ENCODE peak calls at places on chromosomes 5 and 9, in four cellular contexts. U is IMR-90, T is HCT116, Z is K562. S is an unnamed sample.

GRCh38 chr5:30856242-30856641 is 337.2 kb upstream of the CDH6 start:
- DNase-seq in T (no peak), Z (no peak), U (no peak), S (no peak)

GRCh38 chr5:175520321-175520720 is 42.0 kb downstream of the SFXN1 start:
- DNase-seq in U (no peak), Z (no peak), T (no peak), S (no peak)

GRCh38 chr5:31664566-31664965 is 25.6 kb downstream of the PDZD2 start:
- DNase-seq in Z (peak; percentile 52), U (peak; percentile 3), T (peak; percentile 56), S (peak; percentile 55)

GRCh38 chr9:19920401-19920800 is 131.6 kb upstream of the SLC24A2 start:
- DNase-seq in T (no peak), U (no peak), Z (no peak), S (no peak)

GRCh38 chr9:79447760-79448159 is 124.0 kb upstream of the TLE4 start:
- DNase-seq in Z (no peak), U (no peak), T (no peak), S (no peak)

GRCh38 chr9:93525476-93525875 is 50.9 kb upstream of the PHF2 start:
- DNase-seq in U (no peak), T (no peak), Z (peak; percentile 35), S (no peak)

GRCh38 chr5:94218374-94218773 is 400.0 kb downstream of the KIAA0825 start:
- DNase-seq in Z (no peak), T (no peak), U (peak; percentile 86), S (peak; percentile 21)

GRCh38 chr5:107532182-107532878 is 138.4 kb downstream of the EFNA5 start:
- DNase-seq in U (no peak), T (no peak), Z (no peak), S (no peak)

GRCh38 chr5:109880907-109881685 is 191.4 kb downstream of the MAN2A1 start:
- DNase-seq in Z (no peak), U (peak; percentile 15), T (no peak), S (no peak)

GRCh38 chr9:134670042-134670525 is 28.5 kb downstream of the COL5A1 start:
- DNase-seq in Z (no peak), T (no peak), U (peak; percentile 94), S (no peak)

GRCh38 chr5:91378683-91379601 is 4.2 kb downstream of the ARRDC3 start:
- DNase-seq in Z (no peak), U (no peak), T (no peak), S (no peak)

GRCh38 chr9:109989296-109989695 is 209.3 kb downstream of the PALM2AKAP2 start:
- DNase-seq in Z (no peak), T (no peak), U (peak; percentile 26), S (no peak)

GRCh38 chr5:96300986-96301385 is 132.1 kb downstream of the PCSK1 start:
- DNase-seq in T (no peak), Z (no peak), U (no peak), S (no peak)

GRCh38 chr5:73640861-73641320 is 14.9 kb downstream of the ARHGEF28 start:
- DNase-seq in T (no peak), Z (no peak), U (peak; percentile 33), S (no peak)

GRCh38 chr9:107358867-107359440 is 75.9 kb downstream of the RAD23B start:
- DNase-seq in T (no peak), Z (no peak), U (no peak), S (no peak)

GRCh38 chr5:177096162-177097015 is 9.7 kb downstream of the FGFR4 start:
- DNase-seq in Z (no peak), T (no peak), U (no peak), S (no peak)

GRCh38 chr5:673140-673836 is 19.9 kb downstream of the TPPP start:
- DNase-seq in U (no peak), T (no peak), Z (no peak), S (no peak)

GRCh38 chr5:63923914-63924313 is 38.3 kb downstream of the HTR1A start:
- DNase-seq in T (no peak), Z (no peak), U (no peak), S (no peak)

GRCh38 chr9:33416996-33417395 is 14.6 kb upstream of the AQP7 start:
- DNase-seq in U (no peak), T (no peak), Z (no peak), S (no peak)

GRCh38 chr9:112831281-112831851 is 59.3 kb downstream of the SLC46A2 start:
- DNase-seq in T (no peak), Z (no peak), U (no peak), S (no peak)

GRCh38 chr5:78699565-78700143 is 51.1 kb upstream of the LHFPL2 start:
- DNase-seq in Z (no peak), U (peak; percentile 97), T (peak; percentile 99), S (peak; percentile 64)

GRCh38 chr9:93120846-93121315 is 13.2 kb downstream of the NINJ1 start:
- DNase-seq in U (no peak), T (no peak), Z (no peak), S (no peak)

GRCh38 chr5:58786035-58786434 is 203.2 kb downstream of the RAB3C start:
- DNase-seq in T (no peak), U (no peak), Z (no peak), S (no peak)

GRCh38 chr5:54718647-54719046 is 201.1 kb downstream of the SNX18 start:
- DNase-seq in T (no peak), Z (no peak), U (no peak), S (no peak)

GRCh38 chr5:152125806-152126205 is 201.2 kb upstream of the GLRA1 start:
- DNase-seq in Z (no peak), T (no peak), U (no peak), S (no peak)

GRCh38 chr9:131530546-131530929 is 525 bp downstream of the UCK1 start:
- DNase-seq in U (peak; percentile 15), T (no peak), Z (peak; percentile 82), S (peak; percentile 24)

GRCh38 chr5:174355208-174355612 is 309.7 kb downstream of the NSG2 start:
- DNase-seq in U (peak; percentile 66), Z (no peak), T (no peak), S (no peak)

GRCh38 chr5:98927242-98927987 is 1.4 kb downstream of the CHD1 start:
- DNase-seq in T (no peak), U (peak; percentile 77), Z (peak; percentile 15), S (no peak)

GRCh38 chr9:95171001-95171400 is 146.5 kb downstream of the FANCC start:
- DNase-seq in Z (no peak), T (no peak), U (peak; percentile 67), S (no peak)

GRCh38 chr5:143453722-143454121 is 50.2 kb upstream of the NR3C1 start:
- DNase-seq in T (no peak), Z (no peak), U (no peak), S (no peak)

GRCh38 chr5:126723643-126724042 is 53.3 kb upstream of the LMNB1 start:
- DNase-seq in T (no peak), U (no peak), Z (no peak), S (no peak)

GRCh38 chr9:26169684-26170083 is 491.4 kb upstream of the TUSC1 start:
- DNase-seq in U (peak; percentile 13), Z (no peak), T (no peak), S (no peak)

GRCh38 chr5:151293624-151294023 is 9.9 kb downstream of the SLC36A3 start:
- DNase-seq in U (no peak), Z (no peak), T (no peak), S (no peak)

GRCh38 chr9:129812385-129812784 is 9.4 kb downstream of the TOR1B start:
- DNase-seq in Z (no peak), U (no peak), T (no peak), S (no peak)

GRCh38 chr9:15246688-15247087 is 60.3 kb downstream of the TTC39B start:
- DNase-seq in Z (no peak), U (peak; percentile 55), T (peak; percentile 4), S (no peak)

GRCh38 chr5:16871746-16872339 is 64.2 kb downstream of the MYO10 start:
- DNase-seq in Z (no peak), T (no peak), U (peak; percentile 84), S (no peak)

GRCh38 chr5:151002250-151002649 is 18.1 kb upstream of the GPX3 start:
- DNase-seq in Z (peak; percentile 36), T (peak; percentile 28), U (peak; percentile 41), S (peak; percentile 58)

GRCh38 chr9:841371-842209 is at the start of gene DMRT1:
- DNase-seq in T (no peak), U (no peak), Z (no peak), S (no peak)

GRCh38 chr5:9572246-9572645 is 26.4 kb upstream of the SEMA5A start:
- DNase-seq in Z (no peak), U (no peak), T (no peak), S (no peak)

GRCh38 chr5:155616779-155617392 is 603.3 kb downstream of the KIF4B start:
- DNase-seq in U (no peak), Z (peak; percentile 47), T (no peak), S (peak; percentile 13)
- TF ChIP-seq RAD21 in U (peak; percentile 72), Z (peak; percentile 54), T (peak; percentile 60), S (peak; percentile 43)

GRCh38 chr5:138912093-138912492 is 37.0 kb upstream of the LRRTM2 start:
- DNase-seq in T (no peak), U (no peak), Z (no peak), S (no peak)
- TF ChIP-seq RAD21 in T (no peak), U (no peak), Z (no peak), S (no peak)

GRCh38 chr5:61030163-61030482 is 85.1 kb downstream of the NDUFAF2 start:
- DNase-seq in Z (no peak), T (no peak), U (peak; percentile 71), S (no peak)
- TF ChIP-seq RAD21 in Z (no peak), T (no peak), U (no peak), S (no peak)

DNA sequence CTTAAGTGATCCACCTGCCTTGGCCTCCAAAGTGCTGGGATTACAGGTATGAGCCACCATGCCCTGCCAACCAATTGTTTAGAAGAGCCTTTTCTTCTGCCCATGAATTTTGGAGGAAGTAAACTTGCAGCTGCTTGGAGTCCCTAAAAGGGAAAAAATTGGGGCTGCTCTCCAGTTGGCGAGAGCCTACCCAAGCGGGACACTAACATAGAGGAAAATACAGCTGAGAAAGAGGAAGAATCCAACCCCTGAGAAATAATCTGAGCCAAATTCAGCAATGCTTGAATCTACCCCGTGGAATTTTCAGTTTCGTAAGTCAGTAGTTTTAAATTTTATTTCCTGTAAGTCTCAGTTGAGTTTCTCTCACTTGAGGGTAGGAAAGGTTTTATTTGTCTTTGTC is 30.3 kb upstream of the UBTD2 start:
- DNase-seq in Z (no peak), U (no peak), T (no peak), S (no peak)
- TF ChIP-seq RAD21 in Z (no peak), U (no peak), T (no peak), S (no peak)

S was measured in HepG2.